ENCODE peak calls at places on chromosomes 6 and 20, in eight cellular contexts. E is heart right ventricle; K is heart left ventricle; B is uterus; R is IMR-90; F is CD8-positive, alpha-beta memory T cell; M is effector memory CD4-positive, alpha-beta T cell; N is fibroblast of lung. G is an unnamed sample.

GRCh38 chr6:45959534-45960195 is 56.0 kb downstream of the CLIC5 start:
- DNase-seq in E (no peak), K (no peak), B (no peak), R (no peak), F (no peak), M (no peak), N (peak; percentile 25), G (no peak)

GRCh38 chr6:125188594-125189203 is 35.1 kb downstream of the TPD52L1 start:
- DNase-seq in E (no peak), K (no peak), B (no peak), R (no peak), F (no peak), M (no peak), N (no peak), G (no peak)

GRCh38 chr20:59813948-59814834 is 119.2 kb downstream of the SYCP2 start:
- DNase-seq in E (no peak), K (no peak), B (no peak), R (no peak), F (no peak), M (no peak), N (no peak), G (no peak)

GRCh38 chr6:82702574-82702973 is 339.0 kb downstream of the TPBG start:
- DNase-seq in E (no peak), K (no peak), B (no peak), R (no peak), F (no peak), M (no peak), N (no peak), G (no peak)

GRCh38 chr20:53789913-53790675 is 196.5 kb upstream of the ZNF217 start:
- DNase-seq in E (no peak), K (no peak), B (no peak), R (no peak), F (no peak), M (no peak), N (no peak), G (no peak)

GRCh38 chr6:95545226-95545625 is 32.1 kb upstream of the MANEA start:
- DNase-seq in E (peak; percentile 7), K (peak; percentile 22), B (no peak), R (no peak), F (no peak), M (no peak), N (peak; percentile 8), G (no peak)

GRCh38 chr6:43636312-43636667 is 650 bp downstream of the MAD2L1BP start:
- DNase-seq in E (no peak), K (no peak), B (no peak), R (peak; percentile 11), F (no peak), M (no peak), N (peak; percentile 22), G (peak; percentile 28)

GRCh38 chr6:21653323-21653722 is 59.8 kb downstream of the SOX4 start:
- DNase-seq in E (no peak), K (no peak), B (no peak), R (no peak), F (no peak), M (no peak), N (no peak), G (no peak)

GRCh38 chr6:20153194-20153593 is 59.1 kb downstream of the MBOAT1 start:
- DNase-seq in E (no peak), K (no peak), B (no peak), R (no peak), F (no peak), M (no peak), N (no peak), G (no peak)

GRCh38 chr20:38201356-38201755 is 36.3 kb upstream of the TGM2 start:
- DNase-seq in E (no peak), K (peak; percentile 63), B (no peak), R (peak; percentile 93), F (no peak), M (no peak), N (peak; percentile 66), G (no peak)

GRCh38 chr6:119856136-119856535 is 506.6 kb upstream of the MAN1A1 start:
- DNase-seq in E (no peak), K (no peak), B (no peak), R (no peak), F (no peak), M (no peak), N (peak; percentile 5), G (no peak)

GRCh38 chr6:16929814-16930213 is 168.6 kb upstream of the ATXN1 start:
- DNase-seq in E (no peak), K (no peak), B (no peak), R (peak; percentile 99), F (no peak), M (no peak), N (peak; percentile 99), G (no peak)

GRCh38 chr6:88179692-88180091 is 13.5 kb upstream of the CNR1 start:
- DNase-seq in E (no peak), K (no peak), B (no peak), R (no peak), F (no peak), M (no peak), N (no peak), G (no peak)

GRCh38 chr6:36836771-36837339 is 2.4 kb downstream of the CPNE5 start:
- DNase-seq in E (no peak), K (no peak), B (no peak), R (no peak), F (no peak), M (no peak), N (no peak), G (no peak)

GRCh38 chr6:125104425-125104824 is 49.1 kb upstream of the TPD52L1 start:
- DNase-seq in E (no peak), K (no peak), B (no peak), R (peak; percentile 72), F (no peak), M (no peak), N (peak; percentile 45), G (no peak)

GRCh38 chr6:3825331-3825831 is 23.8 kb upstream of the FAM50B start:
- DNase-seq in E (peak; percentile 49), K (peak; percentile 64), B (peak; percentile 51), R (peak; percentile 32), F (no peak), M (no peak), N (peak; percentile 42), G (no peak)

GRCh38 chr6:45900808-45901752 is 114.6 kb downstream of the CLIC5 start:
- DNase-seq in E (no peak), K (no peak), B (no peak), R (no peak), F (no peak), M (no peak), N (peak; percentile 39), G (no peak)

GRCh38 chr6:117414770-117415169 is 11.0 kb downstream of the ROS1 start:
- DNase-seq in E (no peak), K (no peak), B (no peak), R (no peak), F (no peak), M (no peak), N (no peak), G (no peak)

GRCh38 chr6:1312444-1313363 is 806 bp downstream of the FOXQ1 start:
- DNase-seq in E (no peak), K (no peak), B (no peak), R (no peak), F (no peak), M (no peak), N (no peak), G (no peak)
- H3K4me3 ChIP-seq in E (peak overlapping the region; percentile 27), K (peak overlapping the region; percentile 50), B (no peak overlapping the region), R (peak overlapping the region; percentile 37), F (no peak overlapping the region), M (no peak overlapping the region), N (peak overlapping the region; percentile 54), G (no peak overlapping the region)

DNA sequence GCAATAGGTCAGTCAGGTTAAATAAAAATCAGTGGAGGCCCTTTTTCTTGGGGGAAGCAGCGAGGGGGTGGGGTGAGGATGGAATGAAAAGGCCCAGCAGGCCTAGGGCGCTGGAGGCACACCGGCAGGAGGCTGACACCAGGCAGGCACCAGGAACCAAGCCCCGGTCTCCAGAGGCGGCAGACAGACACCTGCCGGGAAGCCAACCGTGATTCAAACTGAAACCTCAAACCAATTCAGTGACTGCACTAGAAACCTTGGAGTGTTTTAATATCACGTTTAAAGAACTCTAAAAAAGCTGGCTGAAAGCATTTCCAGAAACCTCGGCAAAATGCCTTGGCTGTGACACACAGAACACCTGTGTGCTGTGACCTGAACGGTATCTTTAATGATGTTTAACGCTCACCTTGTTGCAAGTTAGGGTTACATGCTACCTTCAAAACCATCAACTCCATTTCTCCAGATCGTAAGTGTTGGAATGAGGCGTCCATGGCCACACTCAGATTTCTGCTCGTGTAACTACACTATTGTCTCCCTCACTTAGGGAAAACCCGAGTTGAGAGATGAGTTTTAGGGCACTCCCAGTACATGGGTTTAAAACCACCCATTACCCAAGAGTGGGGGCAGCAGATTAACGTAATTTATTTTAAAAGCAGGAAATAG is 27.2 kb downstream of the DIDO1 start:
- DNase-seq in E (no peak), K (no peak), B (no peak), R (no peak), F (no peak), M (no peak), N (no peak), G (no peak)
- H3K36me3 ChIP-seq in E (peaks cover 57% of the 10 kb centered on the region), K (peaks cover 49% of the 10 kb centered on the region), B (no peaks in the 10 kb centered on the region), R (peaks cover 40% of the 10 kb centered on the region), F (peaks cover 40% of the 10 kb centered on the region), M (peaks cover 45% of the 10 kb centered on the region), N (peaks cover 18% of the 10 kb centered on the region), G (peaks cover 15% of the 10 kb centered on the region)

GRCh38 chr6:47047479-47048411 is 5.6 kb upstream of the ADGRF1 start:
- DNase-seq in E (peak; percentile 56), K (peak; percentile 50), B (peak; percentile 29), R (peak; percentile 62), F (no peak), M (no peak), N (peak; percentile 79), G (peak; percentile 6)

GRCh38 chr6:47047097-47047478 is 5.0 kb upstream of the ADGRF1 start:
- DNase-seq in E (no peak), K (no peak), B (no peak), R (no peak), F (no peak), M (no peak), N (no peak), G (no peak)

GRCh38 chr6:47044418-47044817 is 2.3 kb upstream of the ADGRF1 start:
- DNase-seq in E (no peak), K (no peak), B (no peak), R (no peak), F (no peak), M (no peak), N (no peak), G (no peak)

GRCh38 chr6:47041741-47042140 is 391 bp downstream of the ADGRF1 start:
- DNase-seq in E (no peak), K (no peak), B (no peak), R (no peak), F (no peak), M (no peak), N (no peak), G (no peak)

GRCh38 chr6:47042238-47042843 is at the start of gene ADGRF1:
- DNase-seq in E (no peak), K (no peak), B (no peak), R (no peak), F (no peak), M (no peak), N (no peak), G (no peak)
- H3K4me3 ChIP-seq in E (no peak within 1 kb of the TSS), K (no peak within 1 kb of the TSS), B (no peak within 1 kb of the TSS), R (no peak within 1 kb of the TSS), F (no peak within 1 kb of the TSS), M (no peak within 1 kb of the TSS), N (no peak within 1 kb of the TSS), G (no peak within 1 kb of the TSS)

GRCh38 chr6:31639043-31639442 is 13.4 kb downstream of the BAG6 start:
- DNase-seq in E (no peak), K (no peak), B (no peak), R (no peak), F (no peak), M (no peak), N (no peak), G (no peak)
- H3K36me3 ChIP-seq in E (peaks cover 100% of the 10 kb centered on the region), K (peaks cover 96% of the 10 kb centered on the region), B (no peaks in the 10 kb centered on the region), R (peaks cover 81% of the 10 kb centered on the region), F (peaks cover 82% of the 10 kb centered on the region), M (peaks cover 91% of the 10 kb centered on the region), N (peaks cover 44% of the 10 kb centered on the region), G (peaks cover 28% of the 10 kb centered on the region)

GRCh38 chr6:155188707-155189496 is 74.9 kb upstream of the CLDN20 start:
- DNase-seq in E (no peak), K (no peak), B (no peak), R (peak; percentile 100), F (no peak), M (no peak), N (peak; percentile 99), G (no peak)
- H3K4me3 ChIP-seq in E (no peak overlapping the region), K (peak overlapping the region; percentile 14), B (peak overlapping the region; percentile 11), R (peak overlapping the region; percentile 2), F (no peak overlapping the region), M (no peak overlapping the region), N (peak overlapping the region; percentile 18), G (no peak overlapping the region)

G was measured in naive thymus-derived CD4-positive, alpha-beta T cell.